ENCODE peak calls at places on chromosomes 2 and 18, in ten cellular contexts. L is germinal center; C is mesenteric fat pad; J is CD4-positive, alpha-beta T cell; N is GF-D8; K is lower leg skin; S is nucleus accumbens; V is fibroblast of pulmonary artery; Z is kidney epithelial cell; E is cardiac fibroblast. A is an unnamed sample.

GRCh38 chr2:9811679-9812511 is 31.4 kb upstream of the TAF1B start:
- DNase-seq in K (no peak), S (no peak), L (no peak), V (no peak), Z (no peak), J (no peak), C (peak), N (no peak), E (no peak), A (no peak)

GRCh38 chr2:226796012-226796839 is 3.4 kb downstream of the IRS1 start:
- DNase-seq in J (no peak), Z (no peak), V (no peak), L (no peak), E (no peak), S (no peak), K (no peak), N (no peak), C (no peak), A (no peak)

GRCh38 chr2:200442471-200442870 is 67.4 kb downstream of the KCTD18 start:
- DNase-seq in S (no peak), J (no peak), C (no peak), E (peak), K (no peak), Z (peak), N (no peak), L (no peak), V (peak), A (no peak)

GRCh38 chr18:34661464-34662087 is 48.5 kb upstream of the DTNA start:
- DNase-seq in L (peak), S (no peak), C (no peak), E (peak), Z (no peak), N (no peak), K (no peak), V (peak), J (no peak), A (peak)

GRCh38 chr2:207766697-207767460 is 2.8 kb downstream of the FZD5 start:
- DNase-seq in S (no peak), L (peak), Z (no peak), K (no peak), E (no peak), C (no peak), V (no peak), J (no peak), N (no peak), A (no peak)

GRCh38 chr2:137002911-137003310 is 237.6 kb downstream of the THSD7B start:
- DNase-seq in E (no peak), L (no peak), S (no peak), K (no peak), Z (no peak), C (no peak), V (no peak), J (no peak), N (no peak), A (no peak)

GRCh38 chr2:202172439-202173191 is 65.8 kb downstream of the SUMO1 start:
- DNase-seq in C (no peak), J (no peak), K (no peak), Z (no peak), L (no peak), S (no peak), E (no peak), N (no peak), V (no peak), A (no peak)

GRCh38 chr2:157056200-157056676 is 201.3 kb upstream of the GALNT5 start:
- DNase-seq in E (peak), L (no peak), S (no peak), J (no peak), V (peak), N (no peak), Z (peak), K (peak), C (no peak), A (no peak)

GRCh38 chr2:165586019-165586418 is 116.5 kb downstream of the CSRNP3 start:
- DNase-seq in L (no peak), V (no peak), K (no peak), J (no peak), N (no peak), E (peak), Z (no peak), S (no peak), C (no peak), A (no peak)

GRCh38 chr18:74375999-74376398 is 60.4 kb downstream of the C18orf63 start:
- DNase-seq in N (no peak), S (no peak), E (peak), Z (peak), C (no peak), V (no peak), J (no peak), L (no peak), K (no peak), A (no peak)

GRCh38 chr2:69931832-69932595 is 17.1 kb downstream of the MXD1 start:
- DNase-seq in J (no peak), S (no peak), L (no peak), E (no peak), K (no peak), Z (no peak), N (no peak), C (no peak), V (no peak), A (no peak)

GRCh38 chr2:100292022-100292580 is 30.2 kb downstream of the LONRF2 start:
- DNase-seq in K (no peak), L (no peak), V (peak), J (no peak), N (peak), E (peak), Z (peak), S (no peak), C (no peak), A (no peak)

GRCh38 chr18:36662000-36662399 is 166.8 kb downstream of the TPGS2 start:
- DNase-seq in E (peak), J (no peak), V (peak), K (no peak), L (no peak), S (no peak), C (no peak), Z (no peak), N (no peak), A (no peak)

GRCh38 chr18:74652392-74652988 is 54.8 kb downstream of the ZNF407 start:
- DNase-seq in E (peak), C (no peak), S (no peak), N (peak), V (peak), J (no peak), L (peak), Z (no peak), K (no peak), A (no peak)

GRCh38 chr2:59389240-59389639 is 1148.1 kb upstream of the FANCL start:
- DNase-seq in L (no peak), K (peak), V (no peak), E (no peak), Z (peak), J (no peak), S (no peak), C (no peak), N (no peak), A (no peak)

GRCh38 chr18:75206637-75207297 is 2.2 kb downstream of the PTGR3 start:
- DNase-seq in S (no peak), V (no peak), Z (no peak), E (no peak), J (no peak), C (no peak), K (no peak), N (no peak), L (no peak), A (no peak)

GRCh38 chr2:19216271-19216670 is 142.2 kb downstream of the OSR1 start:
- DNase-seq in L (no peak), E (no peak), K (no peak), J (no peak), C (no peak), V (no peak), N (no peak), S (no peak), Z (no peak), A (no peak)

GRCh38 chr2:160376576-160376975 is 117.0 kb downstream of the RBMS1 start:
- DNase-seq in J (no peak), C (no peak), V (peak), E (peak), N (no peak), K (no peak), L (no peak), Z (no peak), S (no peak), A (no peak)

GRCh38 chr2:128311755-128312341 is 6.8 kb downstream of the HS6ST1 start:
- DNase-seq in J (no peak), C (peak), V (no peak), E (no peak), N (no peak), K (peak), L (no peak), Z (no peak), S (no peak), A (no peak)

GRCh38 chr2:42054657-42055430 is 7.0 kb downstream of the PKDCC start:
- DNase-seq in K (no peak), V (no peak), J (no peak), C (no peak), Z (no peak), N (no peak), L (no peak), E (no peak), S (no peak), A (no peak)

GRCh38 chr2:43142921-43143438 is 83.4 kb downstream of the ZFP36L2 start:
- DNase-seq in C (no peak), E (peak), K (no peak), S (no peak), Z (no peak), N (peak), L (no peak), V (peak), J (no peak), A (no peak)

GRCh38 chr2:38148501-38148900 is 72.5 kb upstream of the CYP1B1 start:
- DNase-seq in L (no peak), K (no peak), S (no peak), Z (peak), C (no peak), N (no peak), V (peak), E (peak), J (no peak), A (peak)

GRCh38 chr18:45521151-45521550 is 94.1 kb upstream of the SLC14A2 start:
- DNase-seq in V (peak), K (no peak), L (no peak), E (peak), Z (no peak), C (no peak), S (no peak), J (no peak), N (no peak), A (no peak)

GRCh38 chr2:168466190-168466737 is 10.2 kb downstream of the CERS6 start:
- DNase-seq in L (no peak), K (no peak), E (no peak), N (no peak), J (no peak), Z (no peak), C (no peak), V (no peak), S (no peak), A (no peak)

GRCh38 chr2:224308267-224308911 is 93.5 kb downstream of the FAM124B start:
- DNase-seq in E (no peak), L (no peak), K (no peak), S (no peak), V (no peak), Z (no peak), C (no peak), J (no peak), N (no peak), A (no peak)

A was measured in HuH-7.5.